ENCODE peak calls at places on chromosomes 5 and 9, in seven cellular contexts. One of them, this sample, is unnamed.

GRCh38 chr9:89657765-89658164 is 53.0 kb downstream of the GADD45G start:
- DNase-seq in amygdala: no peak
- DNase-seq in T1000: no peak
- DNase-seq in stimulated activated CD8-positive, alpha-beta memory T cell treated with anti-CD3 and anti-CD28 coated beads, Interleukin-2, amount 100 ng/mL, for 1 hour: no peak
- DNase-seq in SW480: no peak
- DNase-seq in anterior cingulate cortex: no peak
- DNase-seq in GM20000: peak; percentile 58
- DNase-seq in this sample: no peak

GRCh38 chr5:113205807-113206206 is 229.0 kb downstream of the TSSK1B start:
- DNase-seq in SW480: peak; percentile 47
- DNase-seq in anterior cingulate cortex: no peak
- DNase-seq in stimulated activated CD8-positive, alpha-beta memory T cell treated with anti-CD3 and anti-CD28 coated beads, Interleukin-2, amount 100 ng/mL, for 1 hour: no peak
- DNase-seq in amygdala: no peak
- DNase-seq in T1000: no peak
- DNase-seq in GM20000: no peak
- DNase-seq in this sample: no peak

GRCh38 chr9:113912816-113913215 is 36.7 kb downstream of the ZNF618 start:
- DNase-seq in GM20000: no peak
- DNase-seq in T1000: no peak
- DNase-seq in SW480: no peak
- DNase-seq in stimulated activated CD8-positive, alpha-beta memory T cell treated with anti-CD3 and anti-CD28 coated beads, Interleukin-2, amount 100 ng/mL, for 1 hour: no peak
- DNase-seq in anterior cingulate cortex: no peak
- DNase-seq in amygdala: no peak
- DNase-seq in this sample: no peak

GRCh38 chr9:83959061-83959460 is 21.0 kb downstream of the HNRNPK start:
- DNase-seq in anterior cingulate cortex: no peak
- DNase-seq in amygdala: no peak
- DNase-seq in T1000: peak; percentile 33
- DNase-seq in stimulated activated CD8-positive, alpha-beta memory T cell treated with anti-CD3 and anti-CD28 coated beads, Interleukin-2, amount 100 ng/mL, for 1 hour: no peak
- DNase-seq in SW480: no peak
- DNase-seq in GM20000: no peak
- DNase-seq in this sample: no peak

GRCh38 chr9:99003308-99003707 is 59.6 kb downstream of the COL15A1 start:
- DNase-seq in T1000: no peak
- DNase-seq in stimulated activated CD8-positive, alpha-beta memory T cell treated with anti-CD3 and anti-CD28 coated beads, Interleukin-2, amount 100 ng/mL, for 1 hour: no peak
- DNase-seq in SW480: no peak
- DNase-seq in amygdala: no peak
- DNase-seq in GM20000: no peak
- DNase-seq in anterior cingulate cortex: no peak
- DNase-seq in this sample: no peak

GRCh38 chr5:71932649-71933338 is 174.5 kb upstream of the MAP1B start:
- DNase-seq in anterior cingulate cortex: no peak
- DNase-seq in SW480: peak; percentile 79
- DNase-seq in stimulated activated CD8-positive, alpha-beta memory T cell treated with anti-CD3 and anti-CD28 coated beads, Interleukin-2, amount 100 ng/mL, for 1 hour: no peak
- DNase-seq in T1000: peak; percentile 44
- DNase-seq in GM20000: no peak
- DNase-seq in amygdala: peak; percentile 13
- DNase-seq in this sample: peak; percentile 2

GRCh38 chr9:111896942-111897830 is 572 bp downstream of the UGCG start:
- DNase-seq in amygdala: peak; percentile 25
- DNase-seq in GM20000: peak; percentile 83
- DNase-seq in T1000: no peak
- DNase-seq in SW480: peak; percentile 66
- DNase-seq in stimulated activated CD8-positive, alpha-beta memory T cell treated with anti-CD3 and anti-CD28 coated beads, Interleukin-2, amount 100 ng/mL, for 1 hour: peak; percentile 43
- DNase-seq in anterior cingulate cortex: peak; percentile 24
- DNase-seq in this sample: peak; percentile 56

GRCh38 chr5:172868436-172868923 is 34.4 kb downstream of the ERGIC1 start:
- DNase-seq in stimulated activated CD8-positive, alpha-beta memory T cell treated with anti-CD3 and anti-CD28 coated beads, Interleukin-2, amount 100 ng/mL, for 1 hour: no peak
- DNase-seq in SW480: peak; percentile 56
- DNase-seq in T1000: no peak
- DNase-seq in anterior cingulate cortex: no peak
- DNase-seq in amygdala: no peak
- DNase-seq in GM20000: no peak
- DNase-seq in this sample: no peak

GRCh38 chr5:95712347-95712958 is 18.7 kb upstream of the RHOBTB3 start:
- DNase-seq in T1000: peak; percentile 77
- DNase-seq in anterior cingulate cortex: no peak
- DNase-seq in stimulated activated CD8-positive, alpha-beta memory T cell treated with anti-CD3 and anti-CD28 coated beads, Interleukin-2, amount 100 ng/mL, for 1 hour: no peak
- DNase-seq in SW480: peak; percentile 62
- DNase-seq in amygdala: no peak
- DNase-seq in GM20000: no peak
- DNase-seq in this sample: no peak

GRCh38 chr9:91886433-91887031 is 63.5 kb downstream of the ROR2 start:
- DNase-seq in amygdala: no peak
- DNase-seq in SW480: no peak
- DNase-seq in T1000: no peak
- DNase-seq in stimulated activated CD8-positive, alpha-beta memory T cell treated with anti-CD3 and anti-CD28 coated beads, Interleukin-2, amount 100 ng/mL, for 1 hour: no peak
- DNase-seq in GM20000: no peak
- DNase-seq in anterior cingulate cortex: no peak
- DNase-seq in this sample: no peak

GRCh38 chr9:121732383-121732782 is 80.9 kb downstream of the DAB2IP start:
- DNase-seq in anterior cingulate cortex: no peak
- DNase-seq in amygdala: no peak
- DNase-seq in stimulated activated CD8-positive, alpha-beta memory T cell treated with anti-CD3 and anti-CD28 coated beads, Interleukin-2, amount 100 ng/mL, for 1 hour: no peak
- DNase-seq in T1000: no peak
- DNase-seq in SW480: no peak
- DNase-seq in GM20000: no peak
- DNase-seq in this sample: no peak

GRCh38 chr9:123358181-123358894 is 2.3 kb downstream of the CRB2 start:
- DNase-seq in T1000: no peak
- DNase-seq in anterior cingulate cortex: no peak
- DNase-seq in GM20000: no peak
- DNase-seq in SW480: no peak
- DNase-seq in stimulated activated CD8-positive, alpha-beta memory T cell treated with anti-CD3 and anti-CD28 coated beads, Interleukin-2, amount 100 ng/mL, for 1 hour: no peak
- DNase-seq in amygdala: peak; percentile 79
- DNase-seq in this sample: no peak

GRCh38 chr9:104767507-104767906 is 3.6 kb downstream of the NIPSNAP3B start:
- DNase-seq in stimulated activated CD8-positive, alpha-beta memory T cell treated with anti-CD3 and anti-CD28 coated beads, Interleukin-2, amount 100 ng/mL, for 1 hour: no peak
- DNase-seq in anterior cingulate cortex: no peak
- DNase-seq in SW480: no peak
- DNase-seq in amygdala: no peak
- DNase-seq in T1000: no peak
- DNase-seq in GM20000: no peak
- DNase-seq in this sample: no peak

GRCh38 chr5:53386341-53386740 is 94.1 kb upstream of the FST start:
- DNase-seq in T1000: no peak
- DNase-seq in anterior cingulate cortex: no peak
- DNase-seq in GM20000: no peak
- DNase-seq in amygdala: no peak
- DNase-seq in stimulated activated CD8-positive, alpha-beta memory T cell treated with anti-CD3 and anti-CD28 coated beads, Interleukin-2, amount 100 ng/mL, for 1 hour: no peak
- DNase-seq in SW480: no peak
- DNase-seq in this sample: no peak

GRCh38 chr5:28823231-28823630 is 1784.8 kb upstream of the CDH9 start:
- DNase-seq in GM20000: no peak
- DNase-seq in T1000: no peak
- DNase-seq in SW480: no peak
- DNase-seq in amygdala: no peak
- DNase-seq in anterior cingulate cortex: no peak
- DNase-seq in stimulated activated CD8-positive, alpha-beta memory T cell treated with anti-CD3 and anti-CD28 coated beads, Interleukin-2, amount 100 ng/mL, for 1 hour: no peak
- DNase-seq in this sample: no peak

GRCh38 chr9:107973451-107973850 is 483.9 kb upstream of the KLF4 start:
- DNase-seq in SW480: peak; percentile 4
- DNase-seq in GM20000: no peak
- DNase-seq in T1000: no peak
- DNase-seq in stimulated activated CD8-positive, alpha-beta memory T cell treated with anti-CD3 and anti-CD28 coated beads, Interleukin-2, amount 100 ng/mL, for 1 hour: no peak
- DNase-seq in amygdala: no peak
- DNase-seq in anterior cingulate cortex: no peak
- DNase-seq in this sample: no peak

GRCh38 chr9:115456515-115456914 is 338.6 kb upstream of the TNC start:
- DNase-seq in T1000: no peak
- DNase-seq in amygdala: no peak
- DNase-seq in anterior cingulate cortex: no peak
- DNase-seq in GM20000: no peak
- DNase-seq in stimulated activated CD8-positive, alpha-beta memory T cell treated with anti-CD3 and anti-CD28 coated beads, Interleukin-2, amount 100 ng/mL, for 1 hour: no peak
- DNase-seq in SW480: no peak
- DNase-seq in this sample: no peak

GRCh38 chr5:157574456-157575095 is 999 bp downstream of the ADAM19 start:
- DNase-seq in amygdala: no peak
- DNase-seq in anterior cingulate cortex: no peak
- DNase-seq in GM20000: no peak
- DNase-seq in stimulated activated CD8-positive, alpha-beta memory T cell treated with anti-CD3 and anti-CD28 coated beads, Interleukin-2, amount 100 ng/mL, for 1 hour: no peak
- DNase-seq in T1000: no peak
- DNase-seq in SW480: no peak
- DNase-seq in this sample: no peak

GRCh38 chr9:18018661-18019060 is 439.8 kb downstream of the SH3GL2 start:
- DNase-seq in GM20000: no peak
- DNase-seq in amygdala: no peak
- DNase-seq in stimulated activated CD8-positive, alpha-beta memory T cell treated with anti-CD3 and anti-CD28 coated beads, Interleukin-2, amount 100 ng/mL, for 1 hour: no peak
- DNase-seq in SW480: no peak
- DNase-seq in anterior cingulate cortex: no peak
- DNase-seq in T1000: no peak
- DNase-seq in this sample: no peak

GRCh38 chr9:34522091-34522887 is 501 bp downstream of the ENHO start:
- DNase-seq in GM20000: no peak
- DNase-seq in stimulated activated CD8-positive, alpha-beta memory T cell treated with anti-CD3 and anti-CD28 coated beads, Interleukin-2, amount 100 ng/mL, for 1 hour: no peak
- DNase-seq in SW480: no peak
- DNase-seq in amygdala: no peak
- DNase-seq in T1000: no peak
- DNase-seq in anterior cingulate cortex: no peak
- DNase-seq in this sample: no peak

GRCh38 chr9:92887880-92888338 is 10.1 kb upstream of the ZNF484 start:
- DNase-seq in amygdala: no peak
- DNase-seq in stimulated activated CD8-positive, alpha-beta memory T cell treated with anti-CD3 and anti-CD28 coated beads, Interleukin-2, amount 100 ng/mL, for 1 hour: no peak
- DNase-seq in T1000: no peak
- DNase-seq in SW480: no peak
- DNase-seq in GM20000: no peak
- DNase-seq in anterior cingulate cortex: no peak
- DNase-seq in this sample: peak; percentile 9

GRCh38 chr5:98769006-98769255 is 4.5 kb upstream of the RGMB start:
- DNase-seq in stimulated activated CD8-positive, alpha-beta memory T cell treated with anti-CD3 and anti-CD28 coated beads, Interleukin-2, amount 100 ng/mL, for 1 hour: no peak
- DNase-seq in amygdala: no peak
- DNase-seq in T1000: no peak
- DNase-seq in anterior cingulate cortex: no peak
- DNase-seq in GM20000: peak; percentile 75
- DNase-seq in SW480: no peak
- DNase-seq in this sample: no peak

GRCh38 chr5:41068169-41068568 is 3.0 kb downstream of the MROH2B start:
- DNase-seq in stimulated activated CD8-positive, alpha-beta memory T cell treated with anti-CD3 and anti-CD28 coated beads, Interleukin-2, amount 100 ng/mL, for 1 hour: no peak
- DNase-seq in amygdala: no peak
- DNase-seq in SW480: no peak
- DNase-seq in T1000: no peak
- DNase-seq in anterior cingulate cortex: no peak
- DNase-seq in GM20000: no peak
- DNase-seq in this sample: no peak

GRCh38 chr9:99931155-99931840 is 24.8 kb downstream of the STX17 start:
- DNase-seq in anterior cingulate cortex: no peak
- DNase-seq in SW480: no peak
- DNase-seq in amygdala: no peak
- DNase-seq in T1000: no peak
- DNase-seq in stimulated activated CD8-positive, alpha-beta memory T cell treated with anti-CD3 and anti-CD28 coated beads, Interleukin-2, amount 100 ng/mL, for 1 hour: no peak
- DNase-seq in GM20000: no peak
- DNase-seq in this sample: no peak

GRCh38 chr5:136374003-136374402 is 8.7 kb upstream of the TRPC7 start:
- DNase-seq in SW480: peak; percentile 67
- DNase-seq in T1000: no peak
- DNase-seq in amygdala: no peak
- DNase-seq in GM20000: no peak
- DNase-seq in stimulated activated CD8-positive, alpha-beta memory T cell treated with anti-CD3 and anti-CD28 coated beads, Interleukin-2, amount 100 ng/mL, for 1 hour: no peak
- DNase-seq in anterior cingulate cortex: no peak
- DNase-seq in this sample: peak; percentile 1

GRCh38 chr5:174159327-174160247 is 114.1 kb downstream of the NSG2 start:
- DNase-seq in anterior cingulate cortex: no peak
- DNase-seq in T1000: no peak
- DNase-seq in GM20000: no peak
- DNase-seq in stimulated activated CD8-positive, alpha-beta memory T cell treated with anti-CD3 and anti-CD28 coated beads, Interleukin-2, amount 100 ng/mL, for 1 hour: no peak
- DNase-seq in SW480: peak; percentile 98
- DNase-seq in amygdala: no peak
- DNase-seq in this sample: no peak